ENCODE peak calls at places on chromosome 5, in five cellular contexts. One of them, this sample, is unnamed.

GRCh38 chr5:1463326-1464095 is 18.3 kb upstream of the SLC6A3 start:
- DNase-seq in fibroblast of villous mesenchyme: no peak
- DNase-seq in fibroblast of mammary gland: no peak
- DNase-seq in mammary epithelial cell: no peak
- DNase-seq in tibial artery: no peak
- DNase-seq in this sample: no peak

GRCh38 chr5:81506900-81507588 is 113.1 kb upstream of the ACOT12 start:
- DNase-seq in mammary epithelial cell: peak; percentile 66
- DNase-seq in fibroblast of mammary gland: peak; percentile 93
- DNase-seq in tibial artery: peak; percentile 76
- DNase-seq in fibroblast of villous mesenchyme: peak; percentile 90
- DNase-seq in this sample: no peak

GRCh38 chr5:158801286-158801685 is 298.4 kb downstream of the EBF1 start:
- DNase-seq in fibroblast of mammary gland: no peak
- DNase-seq in tibial artery: no peak
- DNase-seq in fibroblast of villous mesenchyme: no peak
- DNase-seq in mammary epithelial cell: no peak
- DNase-seq in this sample: no peak

GRCh38 chr5:14595189-14595588 is 13.6 kb downstream of the OTULINL start:
- DNase-seq in tibial artery: no peak
- DNase-seq in mammary epithelial cell: no peak
- DNase-seq in fibroblast of mammary gland: no peak
- DNase-seq in fibroblast of villous mesenchyme: no peak
- DNase-seq in this sample: no peak

GRCh38 chr5:37064442-37064841 is 184.7 kb downstream of the CPLANE1 start:
- DNase-seq in fibroblast of villous mesenchyme: no peak
- DNase-seq in fibroblast of mammary gland: no peak
- DNase-seq in tibial artery: no peak
- DNase-seq in mammary epithelial cell: no peak
- DNase-seq in this sample: no peak

GRCh38 chr5:151092750-151093149 is 11.9 kb upstream of the TNIP1 start:
- DNase-seq in fibroblast of mammary gland: peak; percentile 84
- DNase-seq in tibial artery: no peak
- DNase-seq in mammary epithelial cell: peak; percentile 90
- DNase-seq in fibroblast of villous mesenchyme: peak; percentile 62
- DNase-seq in this sample: no peak

GRCh38 chr5:131610198-131611063 is 24.6 kb downstream of the RAPGEF6 start:
- DNase-seq in tibial artery: no peak
- DNase-seq in fibroblast of villous mesenchyme: peak; percentile 79
- DNase-seq in fibroblast of mammary gland: peak; percentile 49
- DNase-seq in mammary epithelial cell: peak; percentile 70
- DNase-seq in this sample: no peak

GRCh38 chr5:81835813-81836458 is 85.0 kb upstream of the SSBP2 start:
- DNase-seq in fibroblast of mammary gland: no peak
- DNase-seq in mammary epithelial cell: no peak
- DNase-seq in fibroblast of villous mesenchyme: peak; percentile 10
- DNase-seq in tibial artery: no peak
- DNase-seq in this sample: no peak

GRCh38 chr5:71782771-71783770 is 64.0 kb downstream of the CARTPT start:
- DNase-seq in fibroblast of villous mesenchyme: peak; percentile 79
- DNase-seq in tibial artery: peak; percentile 91
- DNase-seq in fibroblast of mammary gland: peak; percentile 74
- DNase-seq in mammary epithelial cell: peak; percentile 47
- DNase-seq in this sample: peak; percentile 80

GRCh38 chr5:163261647-163262269 is 175.6 kb upstream of the CCNG1 start:
- DNase-seq in tibial artery: no peak
- DNase-seq in fibroblast of villous mesenchyme: no peak
- DNase-seq in fibroblast of mammary gland: no peak
- DNase-seq in mammary epithelial cell: no peak
- DNase-seq in this sample: no peak

GRCh38 chr5:177474094-177474493 is 660 bp upstream of the DBN1 start:
- DNase-seq in fibroblast of mammary gland: no peak
- DNase-seq in mammary epithelial cell: no peak
- DNase-seq in tibial artery: no peak
- DNase-seq in fibroblast of villous mesenchyme: peak; percentile 35
- DNase-seq in this sample: no peak

GRCh38 chr5:176892663-176893062 is 6.5 kb downstream of the HK3 start:
- DNase-seq in fibroblast of villous mesenchyme: no peak
- DNase-seq in fibroblast of mammary gland: no peak
- DNase-seq in tibial artery: no peak
- DNase-seq in mammary epithelial cell: no peak
- DNase-seq in this sample: no peak

GRCh38 chr5:151082976-151083651 is 2.3 kb upstream of the TNIP1 start:
- DNase-seq in tibial artery: no peak
- DNase-seq in fibroblast of mammary gland: peak; percentile 26
- DNase-seq in fibroblast of villous mesenchyme: no peak
- DNase-seq in mammary epithelial cell: peak; percentile 97
- DNase-seq in this sample: no peak

GRCh38 chr5:54040773-54041172 is 269.6 kb downstream of the ARL15 start:
- DNase-seq in fibroblast of mammary gland: no peak
- DNase-seq in tibial artery: no peak
- DNase-seq in fibroblast of villous mesenchyme: no peak
- DNase-seq in mammary epithelial cell: no peak
- DNase-seq in this sample: no peak

GRCh38 chr5:120604898-120605297 is 140.8 kb downstream of the PRR16 start:
- DNase-seq in mammary epithelial cell: peak; percentile 86
- DNase-seq in fibroblast of mammary gland: peak; percentile 88
- DNase-seq in tibial artery: no peak
- DNase-seq in fibroblast of villous mesenchyme: peak; percentile 85
- DNase-seq in this sample: no peak

GRCh38 chr5:84213212-84213611 is 171.5 kb downstream of the EDIL3 start:
- DNase-seq in fibroblast of villous mesenchyme: peak; percentile 12
- DNase-seq in tibial artery: no peak
- DNase-seq in fibroblast of mammary gland: no peak
- DNase-seq in mammary epithelial cell: no peak
- DNase-seq in this sample: no peak

GRCh38 chr5:103218164-103218563 is 40.4 kb upstream of the MACIR start:
- DNase-seq in tibial artery: no peak
- DNase-seq in mammary epithelial cell: no peak
- DNase-seq in fibroblast of mammary gland: no peak
- DNase-seq in fibroblast of villous mesenchyme: peak; percentile 94
- DNase-seq in this sample: no peak

GRCh38 chr5:38847549-38848341 is 1.9 kb downstream of the OSMR start:
- DNase-seq in fibroblast of villous mesenchyme: peak; percentile 44
- DNase-seq in fibroblast of mammary gland: no peak
- DNase-seq in mammary epithelial cell: no peak
- DNase-seq in tibial artery: no peak
- DNase-seq in this sample: no peak

GRCh38 chr5:56666901-56667300 is 148.4 kb upstream of the MAP3K1 start:
- DNase-seq in fibroblast of villous mesenchyme: no peak
- DNase-seq in mammary epithelial cell: no peak
- DNase-seq in tibial artery: no peak
- DNase-seq in fibroblast of mammary gland: no peak
- DNase-seq in this sample: no peak

GRCh38 chr5:139788294-139788875 is 7.2 kb upstream of the PSD2 start:
- DNase-seq in mammary epithelial cell: no peak
- DNase-seq in fibroblast of mammary gland: no peak
- DNase-seq in tibial artery: peak; percentile 77
- DNase-seq in fibroblast of villous mesenchyme: no peak
- DNase-seq in this sample: peak; percentile 19

GRCh38 chr5:58365791-58366190 is 94.1 kb downstream of the PLK2 start:
- DNase-seq in fibroblast of mammary gland: no peak
- DNase-seq in tibial artery: no peak
- DNase-seq in mammary epithelial cell: no peak
- DNase-seq in fibroblast of villous mesenchyme: no peak
- DNase-seq in this sample: no peak

GRCh38 chr5:170534177-170534576 is 30.4 kb downstream of the KCNIP1 start:
- DNase-seq in fibroblast of mammary gland: no peak
- DNase-seq in fibroblast of villous mesenchyme: no peak
- DNase-seq in tibial artery: peak; percentile 5
- DNase-seq in mammary epithelial cell: no peak
- DNase-seq in this sample: no peak

GRCh38 chr5:170216262-170216864 is 16.4 kb upstream of the C5orf58 start:
- DNase-seq in mammary epithelial cell: peak; percentile 45
- DNase-seq in fibroblast of villous mesenchyme: peak; percentile 57
- DNase-seq in fibroblast of mammary gland: peak; percentile 71
- DNase-seq in tibial artery: no peak
- DNase-seq in this sample: no peak

GRCh38 chr5:135739383-135739961 is 95.0 kb upstream of the SLC25A48 start:
- DNase-seq in fibroblast of mammary gland: peak; percentile 4
- DNase-seq in fibroblast of villous mesenchyme: peak; percentile 8
- DNase-seq in tibial artery: no peak
- DNase-seq in mammary epithelial cell: peak; percentile 31
- DNase-seq in this sample: no peak

GRCh38 chr5:135743684-135744083 is 90.8 kb upstream of the SLC25A48 start:
- DNase-seq in tibial artery: no peak
- DNase-seq in fibroblast of villous mesenchyme: no peak
- DNase-seq in mammary epithelial cell: no peak
- DNase-seq in fibroblast of mammary gland: no peak
- DNase-seq in this sample: no peak

GRCh38 chr5:135740475-135740874 is 94.0 kb upstream of the SLC25A48 start:
- DNase-seq in fibroblast of villous mesenchyme: no peak
- DNase-seq in fibroblast of mammary gland: no peak
- DNase-seq in mammary epithelial cell: no peak
- DNase-seq in tibial artery: no peak
- DNase-seq in this sample: no peak

GRCh38 chr5:135738564-135738875 is 95.9 kb upstream of the SLC25A48 start:
- DNase-seq in fibroblast of mammary gland: no peak
- DNase-seq in tibial artery: no peak
- DNase-seq in fibroblast of villous mesenchyme: no peak
- DNase-seq in mammary epithelial cell: no peak
- DNase-seq in this sample: no peak

DNA sequence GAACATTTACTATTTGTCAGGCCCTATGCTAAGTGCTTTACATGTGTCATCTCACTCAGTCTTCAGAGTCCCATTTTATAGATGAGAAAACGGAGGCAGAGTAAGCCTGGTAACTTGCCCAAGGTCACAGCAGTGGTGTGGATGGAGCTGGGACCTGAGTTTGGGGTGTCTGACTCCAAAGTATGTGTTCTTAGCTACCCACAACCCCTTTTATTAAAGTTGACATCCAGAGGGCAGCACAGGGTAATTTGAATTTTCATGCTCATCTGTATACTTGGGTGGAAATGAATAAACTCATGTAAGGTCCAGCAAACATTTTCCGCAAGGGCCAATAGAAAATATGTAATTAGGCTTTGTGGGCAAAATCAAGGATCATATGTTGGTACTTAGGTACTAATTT is 93.4 kb upstream of the SLC25A48 start:
- DNase-seq in tibial artery: no peak
- DNase-seq in mammary epithelial cell: no peak
- DNase-seq in fibroblast of villous mesenchyme: no peak
- DNase-seq in fibroblast of mammary gland: no peak
- DNase-seq in this sample: no peak
- TF ChIP-seq CTCF in tibial artery: no peak
- TF ChIP-seq CTCF in mammary epithelial cell: no peak
- TF ChIP-seq CTCF in fibroblast of villous mesenchyme: no peak
- TF ChIP-seq CTCF in fibroblast of mammary gland: no peak
- TF ChIP-seq CTCF in this sample: no peak

DNA sequence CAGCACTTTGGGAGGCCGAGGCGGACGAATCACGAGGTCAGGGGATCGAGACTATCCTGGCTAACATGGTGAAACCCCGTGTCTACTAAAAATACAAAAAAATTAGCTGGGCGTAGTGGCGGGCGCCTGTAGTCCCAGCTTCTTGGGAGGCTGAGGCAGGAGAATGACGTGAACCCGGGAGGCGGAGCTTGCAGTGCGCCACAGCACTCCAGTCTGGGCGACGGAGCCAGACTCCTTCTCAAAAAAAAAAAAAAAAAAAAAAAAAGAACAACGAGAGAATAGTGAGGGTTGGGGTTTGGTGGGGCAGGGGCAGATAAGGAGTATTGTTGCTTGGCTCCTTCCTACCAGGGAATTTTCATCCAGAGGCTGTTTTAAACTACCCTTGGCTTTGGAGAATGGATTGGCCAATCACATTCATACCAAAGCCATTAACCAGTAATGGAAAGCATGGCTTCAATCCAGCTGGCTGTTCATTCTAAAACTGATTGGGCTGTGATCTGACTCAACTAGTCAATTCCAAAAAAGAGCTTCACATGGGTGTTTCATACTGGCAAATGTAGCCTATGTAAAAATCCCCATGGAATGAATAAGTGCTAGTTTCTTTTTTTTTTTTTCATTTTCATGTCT is 64.4 kb downstream of the PLCXD3 start:
- DNase-seq in fibroblast of villous mesenchyme: no peak
- DNase-seq in tibial artery: no peak
- DNase-seq in fibroblast of mammary gland: peak; percentile 89
- DNase-seq in mammary epithelial cell: no peak
- DNase-seq in this sample: no peak
- H3K4me3 ChIP-seq in fibroblast of villous mesenchyme: no peak overlapping the region
- H3K4me3 ChIP-seq in tibial artery: no peak overlapping the region
- H3K4me3 ChIP-seq in fibroblast of mammary gland: no peak overlapping the region
- H3K4me3 ChIP-seq in mammary epithelial cell: no peak overlapping the region
- H3K4me3 ChIP-seq in this sample: no peak overlapping the region

GRCh38 chr5:96935556-96936430 is at the start of gene LNPEP:
- DNase-seq in fibroblast of mammary gland: peak; percentile 95
- DNase-seq in fibroblast of villous mesenchyme: peak; percentile 98
- DNase-seq in tibial artery: peak; percentile 99
- DNase-seq in mammary epithelial cell: peak; percentile 99
- DNase-seq in this sample: peak; percentile 96

GRCh38 chr5:96933764-96934163 is 2.1 kb upstream of the LNPEP start:
- DNase-seq in tibial artery: no peak
- DNase-seq in fibroblast of mammary gland: no peak
- DNase-seq in mammary epithelial cell: no peak
- DNase-seq in fibroblast of villous mesenchyme: no peak
- DNase-seq in this sample: no peak

GRCh38 chr5:96934291-96934694 is 1.6 kb upstream of the LNPEP start:
- DNase-seq in mammary epithelial cell: no peak
- DNase-seq in fibroblast of mammary gland: peak; percentile 48
- DNase-seq in fibroblast of villous mesenchyme: no peak
- DNase-seq in tibial artery: no peak
- DNase-seq in this sample: no peak

GRCh38 chr5:96934695-96935555 is 955 bp upstream of the LNPEP start:
- DNase-seq in fibroblast of villous mesenchyme: peak; percentile 97
- DNase-seq in mammary epithelial cell: peak; percentile 97
- DNase-seq in tibial artery: peak; percentile 95
- DNase-seq in fibroblast of mammary gland: peak; percentile 89
- DNase-seq in this sample: peak; percentile 93

DNA sequence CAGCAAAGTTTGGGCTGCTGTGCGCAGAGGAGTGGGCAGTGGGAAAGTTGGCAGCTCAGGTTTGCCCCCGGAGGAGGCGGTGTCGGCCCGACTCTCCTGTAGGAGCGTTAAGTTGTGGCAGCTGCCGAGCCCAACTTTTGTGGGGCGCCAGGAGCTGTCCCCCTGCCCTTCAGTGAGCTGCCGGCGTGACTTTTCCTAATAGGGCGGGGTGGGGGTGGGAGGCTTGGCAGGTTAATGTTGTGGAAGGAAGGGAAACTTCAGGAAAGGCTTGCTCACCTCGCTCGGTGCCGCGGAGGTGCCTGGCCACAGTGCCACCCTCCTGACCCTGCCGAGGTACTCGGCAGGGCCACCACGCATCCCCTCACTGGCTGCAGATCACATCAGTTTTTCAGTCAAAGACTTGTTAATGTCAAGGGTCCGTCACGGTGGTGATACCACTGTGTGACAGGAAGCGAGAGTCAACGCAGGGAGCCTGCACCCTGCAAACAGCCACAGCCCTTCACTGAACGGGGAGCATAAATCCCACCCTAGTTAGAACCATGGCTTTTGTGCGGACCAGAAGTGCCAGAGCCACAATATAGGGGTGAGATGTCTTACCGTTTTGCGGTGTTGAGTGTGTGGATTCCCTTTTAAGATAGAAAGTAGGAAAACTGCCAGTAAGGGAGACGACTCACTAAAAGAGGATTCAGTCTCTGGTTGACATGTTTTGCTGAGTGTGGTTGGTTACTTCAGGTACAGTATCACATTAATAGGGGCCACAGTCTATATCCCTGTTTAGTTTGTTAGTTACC is 746 bp downstream of the LNPEP start:
- DNase-seq in mammary epithelial cell: peak; percentile 32
- DNase-seq in tibial artery: peak; percentile 69
- DNase-seq in fibroblast of mammary gland: peak; percentile 37
- DNase-seq in fibroblast of villous mesenchyme: peak; percentile 18
- DNase-seq in this sample: peak; percentile 31
- TF ChIP-seq CTCF in mammary epithelial cell: no peak
- TF ChIP-seq CTCF in tibial artery: no peak
- TF ChIP-seq CTCF in fibroblast of mammary gland: no peak
- TF ChIP-seq CTCF in fibroblast of villous mesenchyme: no peak
- TF ChIP-seq CTCF in this sample: no peak

GRCh38 chr5:142636698-142637324 is 49.1 kb downstream of the FGF1 start:
- DNase-seq in tibial artery: no peak
- DNase-seq in mammary epithelial cell: no peak
- DNase-seq in fibroblast of mammary gland: no peak
- DNase-seq in fibroblast of villous mesenchyme: no peak
- DNase-seq in this sample: no peak
- H3K4me3 ChIP-seq in tibial artery: no peak overlapping the region
- H3K4me3 ChIP-seq in mammary epithelial cell: no peak overlapping the region
- H3K4me3 ChIP-seq in fibroblast of mammary gland: no peak overlapping the region
- H3K4me3 ChIP-seq in fibroblast of villous mesenchyme: no peak overlapping the region
- H3K4me3 ChIP-seq in this sample: no peak overlapping the region

This sample was measured in left ventricle myocardium inferior.